ENCODE peak calls at places on chromosomes 13 and 19, in ten cellular contexts. H, Y, F, A, Q, W, Z, M, J and U are unnamed samples.

GRCh38 chr13:35768126-35768525 is 291.6 kb upstream of the MAB21L1 start:
- DNase-seq in F (no peak), J (no peak), Z (no peak), Y (no peak), W (no peak), A (no peak), Q (no peak), H (no peak), M (no peak), U (no peak)

GRCh38 chr19:16066611-16067104 is 9.6 kb upstream of the TPM4 start:
- DNase-seq in Y (peak), F (peak), A (no peak), Z (peak), J (no peak), H (peak), M (no peak), Q (peak), W (peak), U (no peak)

GRCh38 chr13:49627831-49628652 is at the start of gene ARL11:
- DNase-seq in H (peak), Y (peak), F (peak), W (peak), Z (no peak), J (peak), M (no peak), A (peak), Q (peak), U (peak)

GRCh38 chr13:80742027-80742426 is 401.1 kb upstream of the SPRY2 start:
- DNase-seq in J (no peak), Z (no peak), H (no peak), F (no peak), A (no peak), Q (no peak), M (no peak), Y (no peak), W (no peak), U (no peak)

GRCh38 chr13:73334459-73334858 is 275.7 kb downstream of the KLF5 start:
- DNase-seq in A (no peak), W (no peak), J (no peak), F (no peak), Q (no peak), Z (peak), H (no peak), M (no peak), Y (no peak), U (no peak)

GRCh38 chr13:33870046-33870668 is 52.2 kb downstream of the RFC3 start:
- DNase-seq in J (no peak), F (no peak), W (no peak), Z (no peak), Q (peak), H (no peak), Y (no peak), A (no peak), M (no peak), U (no peak)

GRCh38 chr13:39370554-39370953 is 232.4 kb downstream of the LHFPL6 start:
- DNase-seq in A (peak), Y (no peak), Z (no peak), F (peak), Q (no peak), J (no peak), W (no peak), H (no peak), M (peak), U (no peak)

GRCh38 chr13:97468331-97468730 is 34.4 kb downstream of the RAP2A start:
- DNase-seq in F (peak), M (no peak), H (no peak), W (no peak), Z (no peak), A (no peak), Q (no peak), Y (no peak), J (peak), U (no peak)

GRCh38 chr13:27354379-27354778 is 70.0 kb upstream of the GTF3A start:
- DNase-seq in Y (no peak), M (no peak), J (no peak), Q (no peak), Z (no peak), F (no peak), W (no peak), H (no peak), A (no peak), U (no peak)

GRCh38 chr19:21317821-21318220 is 11.4 kb downstream of the ZNF708 start:
- DNase-seq in J (no peak), Z (no peak), A (no peak), Q (no peak), H (no peak), W (no peak), F (no peak), M (no peak), Y (no peak), U (no peak)

GRCh38 chr19:2207991-2208860 is 27.9 kb downstream of the PLEKHJ1 start:
- DNase-seq in J (peak), H (peak), F (peak), Y (peak), Z (peak), W (peak), Q (no peak), A (peak), M (peak), U (no peak)

GRCh38 chr13:67515895-67516294 is 285.8 kb upstream of the PCDH9 start:
- DNase-seq in A (no peak), Z (no peak), H (no peak), M (no peak), Q (no peak), J (no peak), F (no peak), Y (no peak), W (no peak), U (no peak)

GRCh38 chr13:111861766-111862366 is 205.1 kb upstream of the SOX1 start:
- DNase-seq in Q (no peak), F (no peak), H (no peak), A (no peak), Z (no peak), M (no peak), Y (no peak), J (no peak), W (peak), U (no peak)

DNA sequence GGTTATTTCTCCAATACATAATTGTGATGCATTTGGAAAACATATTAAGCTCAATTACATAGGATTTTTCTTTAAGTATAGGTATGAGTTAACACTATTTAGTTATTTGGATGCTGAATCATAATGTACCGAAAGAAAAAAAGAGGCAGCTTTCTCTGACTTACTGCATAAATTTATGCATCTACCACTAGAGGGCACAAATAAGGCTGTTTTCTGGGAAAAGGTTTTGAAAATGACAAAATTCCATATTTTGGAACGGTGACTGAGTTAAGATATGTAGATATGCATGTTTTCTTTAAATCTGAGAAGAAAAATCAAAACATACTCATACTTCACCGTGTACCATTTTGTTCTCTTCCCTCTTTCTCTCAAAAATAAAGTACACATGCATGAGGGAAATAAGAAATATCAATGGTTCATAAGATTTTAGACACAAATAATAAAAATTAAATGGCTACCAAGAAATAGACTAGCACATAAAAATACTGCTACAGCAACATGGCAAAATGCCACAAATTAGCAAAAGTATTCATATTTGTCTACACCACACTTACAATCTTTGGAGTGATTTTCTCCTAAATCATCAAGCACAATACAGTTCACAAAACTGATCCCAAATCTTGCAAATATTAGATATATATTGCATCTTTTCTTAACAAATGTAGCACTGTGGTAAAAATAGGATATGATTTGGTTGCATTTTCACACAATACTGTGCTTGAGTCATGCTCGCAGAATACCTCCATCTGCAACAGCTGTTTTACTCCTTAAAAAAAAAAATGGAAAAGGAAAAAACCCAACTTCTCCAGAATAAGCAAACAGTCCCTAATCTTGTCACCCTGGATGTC is 260.0 kb downstream of the FGF14 start:
- DNase-seq in J (no peak), Z (peak), A (no peak), Q (no peak), H (no peak), W (peak), Y (no peak), M (no peak), F (no peak), U (no peak)
- TF ChIP-seq POLR2A in J (no peak), Z (no peak), A (no peak), Q (no peak), H (no peak), W (no peak), Y (no peak), M (no peak), F (no peak), U (no peak)

GRCh38 chr19:41872384-41872774 is 4.7 kb upstream of the CD79A start:
- DNase-seq in Q (no peak), W (no peak), F (no peak), Y (no peak), J (no peak), H (no peak), Z (no peak), A (no peak), M (no peak), U (no peak)
- TF ChIP-seq POLR2A in Q (no peak), W (no peak), F (no peak), Y (no peak), J (no peak), H (no peak), Z (no peak), A (no peak), M (no peak), U (no peak)

GRCh38 chr19:48493718-48494515 is 17.7 kb downstream of the LMTK3 start:
- DNase-seq in J (no peak), M (no peak), Z (no peak), Y (no peak), A (no peak), W (no peak), F (no peak), Q (no peak), H (no peak), U (no peak)
- TF ChIP-seq POLR2A in J (no peak), M (peak), Z (no peak), Y (no peak), A (no peak), W (no peak), F (peak), Q (no peak), H (no peak), U (no peak)

GRCh38 chr19:45166723-45167252 is 6.0 kb upstream of the NKPD1 start:
- DNase-seq in J (no peak), Q (no peak), M (no peak), W (no peak), Y (no peak), A (no peak), H (no peak), F (peak), Z (no peak), U (no peak)
- TF ChIP-seq POLR2A in J (no peak), Q (no peak), M (no peak), W (no peak), Y (no peak), A (no peak), H (no peak), F (no peak), Z (no peak), U (no peak)